ENCODE peak calls at places on chromosomes 6 and 20, in seven cellular contexts. G, U, N, I, V, C and D are unnamed samples.
A peak's percentile ranks its signal among the peaks of the same experiment; 100 is the strongest.

GRCh38 chr6:154673919-154674318 is 59.3 kb upstream of the SCAF8 start:
- DNase-seq in N (no peak), V (no peak), I (no peak), C (no peak), U (no peak), G (no peak), D (no peak)

GRCh38 chr20:47356526-47357295 is at the start of gene ZMYND8:
- DNase-seq in I (peak; percentile 70), V (peak; percentile 94), N (peak; percentile 95), C (peak; percentile 97), U (peak; percentile 81), G (peak; percentile 89), D (no peak)

GRCh38 chr20:23368316-23369110 is 6.5 kb downstream of the GZF1 start:
- DNase-seq in N (no peak), I (no peak), C (no peak), V (no peak), G (no peak), U (no peak), D (no peak)

GRCh38 chr20:36932476-36933426 is 18.8 kb downstream of the SAMHD1 start:
- DNase-seq in G (no peak), V (no peak), C (no peak), N (no peak), I (no peak), U (peak; percentile 44), D (no peak)

GRCh38 chr6:139376604-139377218 is 2.3 kb upstream of the CITED2 start:
- DNase-seq in G (peak; percentile 49), C (no peak), I (no peak), N (no peak), U (no peak), V (peak; percentile 44), D (no peak)

GRCh38 chr20:47167846-47168245 is 188.7 kb downstream of the ZMYND8 start:
- DNase-seq in I (no peak), U (no peak), C (no peak), N (no peak), V (no peak), G (no peak), D (no peak)

GRCh38 chr20:5569021-5569420 is 181.2 kb upstream of the SHLD1 start:
- DNase-seq in U (no peak), G (peak; percentile 44), C (peak; percentile 86), N (no peak), I (no peak), V (peak; percentile 75), D (no peak)

GRCh38 chr20:57391439-57392129 is 388 bp downstream of the RBM38 start:
- DNase-seq in C (peak; percentile 71), N (no peak), V (no peak), U (no peak), I (no peak), G (no peak), D (no peak)

GRCh38 chr6:157019733-157020132 is 242.6 kb downstream of the ARID1B start:
- DNase-seq in N (no peak), U (no peak), V (no peak), G (no peak), C (peak; percentile 71), I (no peak), D (no peak)

GRCh38 chr20:53606364-53606985 is 12.8 kb upstream of the ZNF217 start:
- DNase-seq in V (no peak), U (no peak), G (no peak), N (no peak), C (no peak), I (no peak), D (no peak)

GRCh38 chr20:846894-847278 is 13.4 kb downstream of the FAM110A start:
- DNase-seq in C (peak; percentile 68), N (no peak), U (no peak), V (no peak), G (no peak), I (no peak), D (no peak)

GRCh38 chr6:36769676-36770499 is 69.4 kb downstream of the CPNE5 start:
- DNase-seq in U (no peak), G (no peak), I (no peak), N (no peak), V (no peak), C (peak; percentile 83), D (no peak)

GRCh38 chr6:154474636-154475428 is 35.7 kb downstream of the CNKSR3 start:
- DNase-seq in G (no peak), U (no peak), V (peak; percentile 24), N (no peak), I (no peak), C (no peak), D (no peak)

GRCh38 chr20:11267131-11267761 is 593.4 kb upstream of the JAG1 start:
- DNase-seq in V (peak; percentile 93), U (peak; percentile 93), G (peak; percentile 69), I (peak; percentile 25), C (no peak), N (peak; percentile 51), D (no peak)

GRCh38 chr6:46784535-46784934 is 8.7 kb upstream of the MEP1A start:
- DNase-seq in G (no peak), I (no peak), C (no peak), V (no peak), U (no peak), N (no peak), D (no peak)

GRCh38 chr20:11054266-11055025 is 380.6 kb upstream of the JAG1 start:
- DNase-seq in U (no peak), I (no peak), N (no peak), C (no peak), G (no peak), V (peak; percentile 9), D (no peak)

GRCh38 chr6:101397199-101397598 is 3.7 kb downstream of the GRIK2 start:
- DNase-seq in G (no peak), N (no peak), C (peak; percentile 56), U (no peak), V (peak; percentile 30), I (no peak), D (no peak)

GRCh38 chr20:55961351-55962320 is 43.7 kb downstream of the CBLN4 start:
- DNase-seq in G (no peak), U (no peak), C (no peak), N (no peak), V (no peak), I (no peak), D (no peak)
- H3K9me3 ChIP-seq in G (no peaks in the 10 kb centered on the region), U (peaks cover 6% of the 10 kb centered on the region), C (peaks cover 51% of the 10 kb centered on the region), N (no peaks in the 10 kb centered on the region), V (peaks cover 3% of the 10 kb centered on the region), I (peaks cover 85% of the 10 kb centered on the region), D (no peaks in the 10 kb centered on the region)

DNA sequence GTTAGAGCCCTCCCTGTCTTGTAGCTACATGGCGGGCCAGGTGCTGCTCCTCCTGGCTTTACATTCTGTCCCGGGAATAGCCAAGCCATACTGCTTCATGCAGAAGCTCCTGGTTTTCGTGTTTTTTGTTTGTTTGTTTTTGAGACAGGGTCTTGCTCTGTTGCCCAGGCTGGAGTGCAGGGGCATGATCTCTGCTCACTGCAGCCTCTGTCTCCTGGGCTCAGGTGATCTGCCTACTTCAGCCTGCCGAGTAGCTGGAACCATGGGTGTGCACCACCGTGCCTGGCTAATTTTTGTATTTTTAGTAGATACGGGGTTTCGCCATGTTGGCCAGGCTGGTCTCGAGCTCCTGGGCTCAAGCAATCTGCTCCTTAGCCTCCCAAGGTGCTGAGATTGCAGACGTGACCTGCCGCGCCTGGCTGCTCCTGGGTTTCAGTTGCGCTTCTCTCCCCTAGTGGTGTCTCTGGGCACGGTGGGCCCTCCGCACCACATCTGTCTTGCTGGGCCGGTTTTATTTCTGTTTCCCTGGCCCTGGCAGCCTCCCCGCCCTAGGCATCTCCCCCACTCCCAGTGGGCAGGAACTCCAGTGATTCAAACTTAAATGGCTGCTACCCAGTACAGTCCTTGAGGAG is 12.9 kb downstream of the CDYL start:
- DNase-seq in U (no peak), N (no peak), V (no peak), G (no peak), I (no peak), C (peak; percentile 49), D (no peak)
- H3K9me3 ChIP-seq in U (no peaks in the 10 kb centered on the region), N (no peaks in the 10 kb centered on the region), V (no peaks in the 10 kb centered on the region), G (no peaks in the 10 kb centered on the region), I (no peaks in the 10 kb centered on the region), C (no peaks in the 10 kb centered on the region), D (no peaks in the 10 kb centered on the region)

GRCh38 chr20:62117362-62117646 is 5.0 kb upstream of the LSM14B start:
- DNase-seq in N (no peak), I (no peak), G (no peak), U (no peak), C (no peak), V (no peak), D (no peak)

GRCh38 chr20:62111148-62111547 is 11.1 kb upstream of the LSM14B start:
- DNase-seq in C (no peak), U (no peak), G (no peak), I (no peak), N (no peak), V (no peak), D (no peak)

GRCh38 chr20:62116558-62117361 is 5.5 kb upstream of the LSM14B start:
- DNase-seq in C (no peak), I (no peak), G (no peak), N (no peak), V (no peak), U (no peak), D (no peak)

GRCh38 chr20:62114894-62115293 is 7.4 kb upstream of the LSM14B start:
- DNase-seq in U (no peak), V (no peak), N (no peak), G (no peak), I (no peak), C (no peak), D (no peak)

DNA sequence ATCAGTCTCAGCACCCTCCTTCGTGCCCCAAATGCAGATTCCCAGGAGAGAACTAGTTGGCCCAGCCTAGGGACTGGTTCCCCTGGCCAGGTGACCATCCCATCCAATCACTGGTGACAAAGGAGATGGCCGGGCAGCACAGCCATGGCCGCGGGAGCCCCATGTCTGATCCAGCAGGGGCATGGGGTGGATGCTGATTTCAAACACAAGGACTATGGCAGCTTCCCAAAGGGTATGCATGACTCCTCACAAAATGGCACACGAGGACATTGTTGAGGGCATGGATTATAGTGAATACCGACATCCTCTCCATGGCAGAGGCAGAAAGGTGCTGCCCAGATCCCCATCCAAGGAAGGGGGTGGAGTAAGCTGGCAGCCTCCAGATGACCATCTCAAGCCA is 9.9 kb upstream of the LSM14B start:
- DNase-seq in N (no peak), G (no peak), C (no peak), V (no peak), I (no peak), U (no peak), D (no peak)
- H3K9me3 ChIP-seq in N (peaks cover 9% of the 10 kb centered on the region), G (no peaks in the 10 kb centered on the region), C (peaks cover 31% of the 10 kb centered on the region), V (peaks cover 69% of the 10 kb centered on the region), I (peaks cover 34% of the 10 kb centered on the region), U (peaks cover 68% of the 10 kb centered on the region), D (no peaks in the 10 kb centered on the region)

DNA sequence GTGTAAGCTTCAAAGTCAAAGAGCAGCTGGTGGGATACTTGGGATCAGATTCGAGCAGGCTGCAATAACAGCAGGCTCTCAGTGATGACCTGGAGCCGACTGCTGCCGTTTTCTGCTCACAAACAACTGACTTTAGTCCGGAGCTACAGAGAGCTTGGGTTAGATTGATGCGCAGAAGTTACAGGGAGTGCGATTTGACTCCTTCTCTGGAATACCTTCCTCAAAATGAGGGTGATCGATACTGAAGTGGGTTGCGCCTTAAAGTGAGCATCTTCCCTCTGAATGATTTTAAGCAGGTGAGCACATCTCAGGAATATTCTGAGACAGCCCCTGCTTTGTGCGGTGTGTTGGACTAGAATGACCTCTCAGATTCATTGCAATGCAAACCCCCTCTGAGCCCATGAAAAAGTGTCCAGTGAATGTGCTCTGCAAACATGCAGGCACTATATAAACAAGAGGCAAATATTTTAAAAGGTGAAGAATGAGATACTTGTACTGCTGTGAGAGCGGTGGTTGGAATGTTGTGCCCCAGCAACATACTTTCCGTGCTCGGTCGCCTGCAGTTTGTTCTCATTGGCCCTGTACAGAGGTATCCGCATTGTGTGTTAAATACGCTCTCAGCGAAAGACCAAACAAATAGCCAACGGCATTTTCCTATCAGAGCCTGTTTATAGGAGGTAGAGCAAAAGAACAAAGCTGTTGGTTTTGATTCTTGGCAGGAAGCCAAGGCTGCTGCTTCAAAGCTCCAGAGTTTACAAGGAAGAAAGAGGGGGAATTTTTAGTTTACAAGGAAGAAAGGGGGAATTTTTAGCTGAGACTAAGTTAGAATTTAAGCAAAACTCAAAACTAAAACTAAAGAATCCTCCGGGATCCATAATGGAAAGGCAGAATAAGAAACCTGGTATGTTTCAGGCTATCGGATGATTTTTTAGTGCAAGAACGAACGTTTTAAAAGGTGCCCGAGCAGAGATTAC is 67.7 kb downstream of the PHACTR2 start:
- DNase-seq in I (no peak), V (peak; percentile 88), G (peak; percentile 52), U (peak; percentile 61), N (peak; percentile 40), C (no peak), D (no peak)
- H3K9me3 ChIP-seq in I (no peaks in the 10 kb centered on the region), V (no peaks in the 10 kb centered on the region), G (no peaks in the 10 kb centered on the region), U (peaks cover 7% of the 10 kb centered on the region), N (no peaks in the 10 kb centered on the region), C (no peaks in the 10 kb centered on the region), D (no peaks in the 10 kb centered on the region)